ENCODE peak calls at places on chromosome 1, in five cellular contexts. One of them, this sample, is unnamed. For H3K4me1, the result is how much of the 10 kb centered on the place peaks cover.

GRCh38 chr1:57831624-57832023 is 407.8 kb upstream of the DAB1 start:
- DNase-seq in IMR-90: no peak
- DNase-seq in gastrocnemius medialis: no peak
- DNase-seq in fibroblast of lung: peak
- DNase-seq in naive thymus-derived CD4-positive, alpha-beta T cell: no peak
- DNase-seq in this sample: no peak

GRCh38 chr1:58812926-58813325 is 29.1 kb upstream of the JUN start:
- DNase-seq in IMR-90: no peak
- DNase-seq in gastrocnemius medialis: no peak
- DNase-seq in fibroblast of lung: no peak
- DNase-seq in naive thymus-derived CD4-positive, alpha-beta T cell: peak
- DNase-seq in this sample: no peak

GRCh38 chr1:150168960-150169565 is 19.3 kb downstream of the PLEKHO1 start:
- DNase-seq in IMR-90: peak
- DNase-seq in gastrocnemius medialis: peak
- DNase-seq in fibroblast of lung: peak
- DNase-seq in naive thymus-derived CD4-positive, alpha-beta T cell: no peak
- DNase-seq in this sample: peak

GRCh38 chr1:7899741-7900140 is 40.9 kb downstream of the TNFRSF9 start:
- DNase-seq in IMR-90: peak
- DNase-seq in gastrocnemius medialis: no peak
- DNase-seq in fibroblast of lung: peak
- DNase-seq in naive thymus-derived CD4-positive, alpha-beta T cell: no peak
- DNase-seq in this sample: no peak

GRCh38 chr1:115828101-115829022 is 12.6 kb downstream of the NHLH2 start:
- DNase-seq in IMR-90: peak
- DNase-seq in gastrocnemius medialis: no peak
- DNase-seq in fibroblast of lung: no peak
- DNase-seq in naive thymus-derived CD4-positive, alpha-beta T cell: peak
- DNase-seq in this sample: no peak

GRCh38 chr1:202251424-202252256 is 58.0 kb downstream of the LGR6 start:
- DNase-seq in IMR-90: no peak
- DNase-seq in gastrocnemius medialis: no peak
- DNase-seq in fibroblast of lung: no peak
- DNase-seq in naive thymus-derived CD4-positive, alpha-beta T cell: no peak
- DNase-seq in this sample: no peak

GRCh38 chr1:66275083-66275482 is 258.9 kb upstream of the SGIP1 start:
- DNase-seq in IMR-90: no peak
- DNase-seq in gastrocnemius medialis: no peak
- DNase-seq in fibroblast of lung: no peak
- DNase-seq in naive thymus-derived CD4-positive, alpha-beta T cell: peak
- DNase-seq in this sample: no peak

GRCh38 chr1:3955196-3955772 is 55.2 kb upstream of the C1orf174 start:
- DNase-seq in IMR-90: no peak
- DNase-seq in gastrocnemius medialis: no peak
- DNase-seq in fibroblast of lung: no peak
- DNase-seq in naive thymus-derived CD4-positive, alpha-beta T cell: no peak
- DNase-seq in this sample: no peak

GRCh38 chr1:182029002-182029378 is 32.5 kb downstream of the ZNF648 start:
- DNase-seq in IMR-90: no peak
- DNase-seq in gastrocnemius medialis: no peak
- DNase-seq in fibroblast of lung: peak
- DNase-seq in naive thymus-derived CD4-positive, alpha-beta T cell: no peak
- DNase-seq in this sample: no peak

GRCh38 chr1:93979718-93980319 is 70.6 kb upstream of the GCLM start:
- DNase-seq in IMR-90: peak
- DNase-seq in gastrocnemius medialis: no peak
- DNase-seq in fibroblast of lung: peak
- DNase-seq in naive thymus-derived CD4-positive, alpha-beta T cell: no peak
- DNase-seq in this sample: no peak

GRCh38 chr1:61754545-61754944 is 12.3 kb downstream of the PATJ start:
- DNase-seq in IMR-90: no peak
- DNase-seq in gastrocnemius medialis: no peak
- DNase-seq in fibroblast of lung: no peak
- DNase-seq in naive thymus-derived CD4-positive, alpha-beta T cell: no peak
- DNase-seq in this sample: no peak

GRCh38 chr1:246302671-246303317 is 204.3 kb downstream of the SMYD3 start:
- DNase-seq in IMR-90: peak
- DNase-seq in gastrocnemius medialis: no peak
- DNase-seq in fibroblast of lung: peak
- DNase-seq in naive thymus-derived CD4-positive, alpha-beta T cell: no peak
- DNase-seq in this sample: no peak

GRCh38 chr1:185931438-185931837 is 197.2 kb downstream of the HMCN1 start:
- DNase-seq in IMR-90: no peak
- DNase-seq in gastrocnemius medialis: no peak
- DNase-seq in fibroblast of lung: no peak
- DNase-seq in naive thymus-derived CD4-positive, alpha-beta T cell: no peak
- DNase-seq in this sample: no peak

GRCh38 chr1:209648366-209648765 is 3.9 kb downstream of the LAMB3 start:
- DNase-seq in IMR-90: no peak
- DNase-seq in gastrocnemius medialis: no peak
- DNase-seq in fibroblast of lung: no peak
- DNase-seq in naive thymus-derived CD4-positive, alpha-beta T cell: no peak
- DNase-seq in this sample: no peak

GRCh38 chr1:2640626-2641025 is 7.8 kb upstream of the MMEL1 start:
- DNase-seq in IMR-90: no peak
- DNase-seq in gastrocnemius medialis: no peak
- DNase-seq in fibroblast of lung: no peak
- DNase-seq in naive thymus-derived CD4-positive, alpha-beta T cell: no peak
- DNase-seq in this sample: no peak

GRCh38 chr1:6082430-6082971 is 36.8 kb downstream of the KCNAB2 start:
- DNase-seq in IMR-90: no peak
- DNase-seq in gastrocnemius medialis: no peak
- DNase-seq in fibroblast of lung: no peak
- DNase-seq in naive thymus-derived CD4-positive, alpha-beta T cell: no peak
- DNase-seq in this sample: no peak

GRCh38 chr1:182725264-182725965 is 41.0 kb upstream of the RGS8 start:
- DNase-seq in IMR-90: peak
- DNase-seq in gastrocnemius medialis: no peak
- DNase-seq in fibroblast of lung: peak
- DNase-seq in naive thymus-derived CD4-positive, alpha-beta T cell: no peak
- DNase-seq in this sample: peak

GRCh38 chr1:60173729-60174128 is 100.2 kb upstream of the C1orf87 start:
- DNase-seq in IMR-90: no peak
- DNase-seq in gastrocnemius medialis: no peak
- DNase-seq in fibroblast of lung: no peak
- DNase-seq in naive thymus-derived CD4-positive, alpha-beta T cell: no peak
- DNase-seq in this sample: no peak

GRCh38 chr1:212683357-212683722 is 16.3 kb downstream of the BATF3 start:
- DNase-seq in IMR-90: no peak
- DNase-seq in gastrocnemius medialis: no peak
- DNase-seq in fibroblast of lung: no peak
- DNase-seq in naive thymus-derived CD4-positive, alpha-beta T cell: no peak
- DNase-seq in this sample: no peak

GRCh38 chr1:118963456-118964430 is 24.4 kb downstream of the TBX15 start:
- DNase-seq in IMR-90: peak
- DNase-seq in gastrocnemius medialis: peak
- DNase-seq in fibroblast of lung: peak
- DNase-seq in naive thymus-derived CD4-positive, alpha-beta T cell: no peak
- DNase-seq in this sample: no peak

GRCh38 chr1:16300436-16300835 is 51.8 kb downstream of the FBXO42 start:
- DNase-seq in IMR-90: no peak
- DNase-seq in gastrocnemius medialis: no peak
- DNase-seq in fibroblast of lung: no peak
- DNase-seq in naive thymus-derived CD4-positive, alpha-beta T cell: no peak
- DNase-seq in this sample: no peak

GRCh38 chr1:170518965-170519364 is 13.0 kb upstream of the GORAB start:
- DNase-seq in IMR-90: no peak
- DNase-seq in gastrocnemius medialis: no peak
- DNase-seq in fibroblast of lung: peak
- DNase-seq in naive thymus-derived CD4-positive, alpha-beta T cell: no peak
- DNase-seq in this sample: no peak

GRCh38 chr1:212453156-212453857 is 20.6 kb downstream of the NENF start:
- DNase-seq in IMR-90: no peak
- DNase-seq in gastrocnemius medialis: no peak
- DNase-seq in fibroblast of lung: no peak
- DNase-seq in naive thymus-derived CD4-positive, alpha-beta T cell: no peak
- DNase-seq in this sample: no peak

GRCh38 chr1:20149601-20150325 is 10.6 kb downstream of the PLA2G2F start:
- DNase-seq in IMR-90: no peak
- DNase-seq in gastrocnemius medialis: no peak
- DNase-seq in fibroblast of lung: no peak
- DNase-seq in naive thymus-derived CD4-positive, alpha-beta T cell: no peak
- DNase-seq in this sample: no peak

GRCh38 chr1:183543619-183544204 is 46.5 kb downstream of the NCF2 start:
- DNase-seq in IMR-90: peak
- DNase-seq in gastrocnemius medialis: no peak
- DNase-seq in fibroblast of lung: peak
- DNase-seq in naive thymus-derived CD4-positive, alpha-beta T cell: peak
- DNase-seq in this sample: peak

GRCh38 chr1:205477759-205478247 is 22.0 kb upstream of the BLACAT1 start:
- DNase-seq in IMR-90: peak
- DNase-seq in gastrocnemius medialis: no peak
- DNase-seq in fibroblast of lung: peak
- DNase-seq in naive thymus-derived CD4-positive, alpha-beta T cell: no peak
- DNase-seq in this sample: peak

DNA sequence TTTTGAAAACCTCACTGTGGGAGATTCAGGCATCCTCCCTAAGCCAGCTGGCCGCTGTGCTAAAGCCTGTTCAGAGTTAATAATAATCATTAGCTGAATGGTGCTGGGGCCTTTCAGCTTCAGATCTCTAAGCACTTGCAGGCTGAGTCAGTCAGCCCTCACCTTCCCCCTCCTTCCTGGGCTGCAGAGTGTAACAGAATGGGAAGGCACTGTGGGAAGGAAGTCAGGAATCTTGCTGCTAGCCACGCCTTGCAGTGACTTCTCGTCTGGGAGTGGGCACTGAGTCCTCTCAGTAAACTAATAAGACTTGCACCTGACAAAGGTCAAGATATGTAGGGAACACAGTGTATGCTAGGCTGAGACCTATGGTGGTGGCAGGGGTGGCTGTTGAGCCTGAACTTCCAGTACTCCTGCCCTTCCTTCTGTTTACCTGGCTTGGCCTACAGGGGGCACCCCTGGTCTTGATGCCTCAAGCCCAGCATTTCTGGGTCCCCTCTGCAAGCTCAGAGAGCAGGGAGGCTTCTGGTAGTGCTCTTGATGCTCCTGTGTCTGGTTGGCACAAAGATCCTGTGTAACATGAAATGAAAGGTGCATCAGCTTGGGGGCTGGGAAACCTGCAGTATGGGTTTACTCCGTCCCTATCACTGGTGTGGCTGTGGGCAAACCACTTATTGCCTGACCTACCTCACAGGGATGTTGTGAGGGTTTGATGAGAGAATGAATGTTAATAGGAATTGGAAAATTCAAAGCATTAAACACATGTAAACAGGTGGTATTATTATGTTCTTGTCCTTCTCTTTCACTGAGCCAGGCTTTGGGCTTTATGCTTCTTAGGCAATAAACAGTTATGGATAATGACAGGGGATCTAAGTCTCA is 6.0 kb downstream of the CYB561D1 start:
- DNase-seq in IMR-90: peak
- DNase-seq in gastrocnemius medialis: no peak
- DNase-seq in fibroblast of lung: peak
- DNase-seq in naive thymus-derived CD4-positive, alpha-beta T cell: peak
- DNase-seq in this sample: no peak
- H3K4me1 ChIP-seq in IMR-90: under half
- H3K4me1 ChIP-seq in gastrocnemius medialis: under half
- H3K4me1 ChIP-seq in fibroblast of lung: under half
- H3K4me1 ChIP-seq in naive thymus-derived CD4-positive, alpha-beta T cell: half or more
- H3K4me1 ChIP-seq in this sample: under half

DNA sequence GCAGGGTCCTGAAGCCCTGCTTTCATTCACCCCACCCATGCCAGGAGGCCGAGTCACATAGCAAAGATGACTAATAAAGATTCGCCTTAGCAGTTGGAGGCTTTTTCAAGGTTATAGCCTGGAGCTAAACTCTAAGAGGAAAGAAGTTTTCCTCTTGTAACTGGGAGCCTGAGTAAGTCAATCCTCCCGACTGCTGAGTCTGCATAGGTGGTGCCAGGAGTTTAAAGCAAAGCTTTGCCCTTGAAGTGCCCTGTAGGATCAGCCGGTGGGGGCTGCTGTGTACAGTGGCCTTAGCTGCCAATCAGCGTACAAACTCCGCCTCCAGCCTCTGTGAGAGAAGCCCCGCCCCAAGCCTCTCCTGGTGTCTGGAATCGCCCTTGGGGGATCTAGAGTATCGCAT is 147.5 kb upstream of the SPATA6 start:
- DNase-seq in IMR-90: peak
- DNase-seq in gastrocnemius medialis: no peak
- DNase-seq in fibroblast of lung: peak
- DNase-seq in naive thymus-derived CD4-positive, alpha-beta T cell: no peak
- DNase-seq in this sample: peak
- H3K4me3 ChIP-seq in IMR-90: no peak
- H3K4me3 ChIP-seq in gastrocnemius medialis: no peak
- H3K4me3 ChIP-seq in fibroblast of lung: no peak
- H3K4me3 ChIP-seq in naive thymus-derived CD4-positive, alpha-beta T cell: no peak
- H3K4me3 ChIP-seq in this sample: no peak

DNA sequence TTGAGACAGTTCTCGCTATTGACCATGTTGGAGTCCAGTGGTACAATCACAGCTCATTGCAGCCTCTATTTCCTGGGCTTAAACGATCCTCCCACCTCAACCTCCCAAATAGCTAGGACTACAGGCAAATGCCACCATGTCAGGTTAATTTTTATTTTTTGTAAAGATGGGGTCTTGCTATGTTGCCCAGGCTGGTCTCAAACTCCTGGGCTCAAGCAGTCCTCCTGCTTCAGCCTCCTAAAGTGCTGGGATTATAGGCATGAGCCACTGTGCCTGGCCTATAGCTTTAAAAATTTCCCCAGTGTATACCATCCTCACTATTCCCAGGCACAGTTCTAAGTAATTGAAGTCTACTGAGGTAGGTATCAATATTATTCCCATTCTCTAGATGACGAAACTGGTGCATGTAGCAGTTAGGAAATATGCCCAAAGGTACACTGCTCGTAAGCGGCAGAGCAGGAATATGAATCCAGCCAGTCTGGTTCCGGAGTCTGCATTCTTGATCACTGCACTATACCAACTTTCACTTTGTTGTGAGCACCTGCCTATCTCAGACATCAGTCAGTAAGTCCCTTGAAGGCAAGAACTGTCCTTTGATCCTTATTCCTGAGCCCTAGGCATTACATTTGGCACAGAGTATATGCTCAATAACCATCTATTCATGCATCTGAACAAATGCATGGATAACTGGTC is 11.5 kb upstream of the SRP9 start:
- DNase-seq in IMR-90: no peak
- DNase-seq in gastrocnemius medialis: no peak
- DNase-seq in fibroblast of lung: no peak
- DNase-seq in naive thymus-derived CD4-positive, alpha-beta T cell: no peak
- DNase-seq in this sample: no peak
- H3K4me1 ChIP-seq in IMR-90: under half
- H3K4me1 ChIP-seq in gastrocnemius medialis: under half
- H3K4me1 ChIP-seq in fibroblast of lung: under half
- H3K4me1 ChIP-seq in naive thymus-derived CD4-positive, alpha-beta T cell: under half
- H3K4me1 ChIP-seq in this sample: under half

GRCh38 chr1:35642472-35642955 is 1.2 kb upstream of the PSMB2 start:
- DNase-seq in IMR-90: no peak
- DNase-seq in gastrocnemius medialis: no peak
- DNase-seq in fibroblast of lung: no peak
- DNase-seq in naive thymus-derived CD4-positive, alpha-beta T cell: no peak
- DNase-seq in this sample: no peak

GRCh38 chr1:35641233-35641866 is at the start of gene PSMB2:
- DNase-seq in IMR-90: peak
- DNase-seq in gastrocnemius medialis: peak
- DNase-seq in fibroblast of lung: peak
- DNase-seq in naive thymus-derived CD4-positive, alpha-beta T cell: peak
- DNase-seq in this sample: peak

GRCh38 chr1:35633526-35633925 is 7.8 kb downstream of the PSMB2 start:
- DNase-seq in IMR-90: no peak
- DNase-seq in gastrocnemius medialis: no peak
- DNase-seq in fibroblast of lung: peak
- DNase-seq in naive thymus-derived CD4-positive, alpha-beta T cell: no peak
- DNase-seq in this sample: no peak

GRCh38 chr1:35640380-35641232 is 720 bp downstream of the PSMB2 start:
- DNase-seq in IMR-90: no peak
- DNase-seq in gastrocnemius medialis: no peak
- DNase-seq in fibroblast of lung: no peak
- DNase-seq in naive thymus-derived CD4-positive, alpha-beta T cell: no peak
- DNase-seq in this sample: no peak

GRCh38 chr1:35637401-35637809 is 3.9 kb downstream of the PSMB2 start:
- DNase-seq in IMR-90: peak
- DNase-seq in gastrocnemius medialis: no peak
- DNase-seq in fibroblast of lung: peak
- DNase-seq in naive thymus-derived CD4-positive, alpha-beta T cell: peak
- DNase-seq in this sample: no peak
- H3K4me3 ChIP-seq in IMR-90: peak
- H3K4me3 ChIP-seq in gastrocnemius medialis: peak
- H3K4me3 ChIP-seq in fibroblast of lung: peak
- H3K4me3 ChIP-seq in naive thymus-derived CD4-positive, alpha-beta T cell: peak
- H3K4me3 ChIP-seq in this sample: no peak

This sample was measured in heart right ventricle.